ENCODE peak calls at places on chromosomes 7 and 10, in eight cellular contexts. One of them, this sample, is unnamed.

GRCh38 chr7:112212516-112213036 is 6.1 kb downstream of the ZNF277 start:
- DNase-seq in naive B cell: no peak
- DNase-seq in stimulated activated effector memory CD8-positive, alpha-beta T cell treated with anti-CD3 and anti-CD28 coated beads, Interleukin-12 subunit alpha, Interleukin-12 subunit beta, amount 100 ng/mL, for 72 hours: no peak
- DNase-seq in NCI-H1105 treated with DMSO at 0.1 percent for 48 hours: no peak
- DNase-seq in astrocyte of the hippocampus: peak
- DNase-seq in lung: no peak
- DNase-seq in chondrocyte: no peak
- DNase-seq in fibroblast of pulmonary artery: peak
- DNase-seq in this sample: no peak

GRCh38 chr10:61939575-61940301 is 38.2 kb downstream of the ARID5B start:
- DNase-seq in stimulated activated effector memory CD8-positive, alpha-beta T cell treated with anti-CD3 and anti-CD28 coated beads, Interleukin-12 subunit alpha, Interleukin-12 subunit beta, amount 100 ng/mL, for 72 hours: no peak
- DNase-seq in lung: no peak
- DNase-seq in NCI-H1105 treated with DMSO at 0.1 percent for 48 hours: no peak
- DNase-seq in chondrocyte: no peak
- DNase-seq in astrocyte of the hippocampus: peak
- DNase-seq in naive B cell: no peak
- DNase-seq in fibroblast of pulmonary artery: peak
- DNase-seq in this sample: no peak

GRCh38 chr10:132905661-132906060 is 36.7 kb downstream of the CFAP46 start:
- DNase-seq in fibroblast of pulmonary artery: no peak
- DNase-seq in lung: no peak
- DNase-seq in astrocyte of the hippocampus: no peak
- DNase-seq in stimulated activated effector memory CD8-positive, alpha-beta T cell treated with anti-CD3 and anti-CD28 coated beads, Interleukin-12 subunit alpha, Interleukin-12 subunit beta, amount 100 ng/mL, for 72 hours: no peak
- DNase-seq in NCI-H1105 treated with DMSO at 0.1 percent for 48 hours: no peak
- DNase-seq in naive B cell: no peak
- DNase-seq in chondrocyte: peak
- DNase-seq in this sample: no peak

GRCh38 chr7:94348142-94348541 is 46.6 kb upstream of the COL1A2 start:
- DNase-seq in stimulated activated effector memory CD8-positive, alpha-beta T cell treated with anti-CD3 and anti-CD28 coated beads, Interleukin-12 subunit alpha, Interleukin-12 subunit beta, amount 100 ng/mL, for 72 hours: no peak
- DNase-seq in NCI-H1105 treated with DMSO at 0.1 percent for 48 hours: no peak
- DNase-seq in fibroblast of pulmonary artery: peak
- DNase-seq in naive B cell: no peak
- DNase-seq in chondrocyte: no peak
- DNase-seq in lung: peak
- DNase-seq in astrocyte of the hippocampus: peak
- DNase-seq in this sample: no peak

GRCh38 chr10:72889391-72889831 is 4.1 kb upstream of the OIT3 start:
- DNase-seq in fibroblast of pulmonary artery: peak
- DNase-seq in NCI-H1105 treated with DMSO at 0.1 percent for 48 hours: peak
- DNase-seq in astrocyte of the hippocampus: peak
- DNase-seq in stimulated activated effector memory CD8-positive, alpha-beta T cell treated with anti-CD3 and anti-CD28 coated beads, Interleukin-12 subunit alpha, Interleukin-12 subunit beta, amount 100 ng/mL, for 72 hours: no peak
- DNase-seq in naive B cell: no peak
- DNase-seq in lung: no peak
- DNase-seq in chondrocyte: no peak
- DNase-seq in this sample: no peak

GRCh38 chr7:66415659-66416265 is 210.6 kb downstream of the TPST1 start:
- DNase-seq in NCI-H1105 treated with DMSO at 0.1 percent for 48 hours: no peak
- DNase-seq in astrocyte of the hippocampus: no peak
- DNase-seq in lung: no peak
- DNase-seq in fibroblast of pulmonary artery: no peak
- DNase-seq in chondrocyte: no peak
- DNase-seq in naive B cell: no peak
- DNase-seq in stimulated activated effector memory CD8-positive, alpha-beta T cell treated with anti-CD3 and anti-CD28 coated beads, Interleukin-12 subunit alpha, Interleukin-12 subunit beta, amount 100 ng/mL, for 72 hours: no peak
- DNase-seq in this sample: no peak

GRCh38 chr7:4416436-4417092 is 265.5 kb upstream of the FOXK1 start:
- DNase-seq in fibroblast of pulmonary artery: peak
- DNase-seq in lung: no peak
- DNase-seq in naive B cell: no peak
- DNase-seq in chondrocyte: no peak
- DNase-seq in stimulated activated effector memory CD8-positive, alpha-beta T cell treated with anti-CD3 and anti-CD28 coated beads, Interleukin-12 subunit alpha, Interleukin-12 subunit beta, amount 100 ng/mL, for 72 hours: no peak
- DNase-seq in NCI-H1105 treated with DMSO at 0.1 percent for 48 hours: peak
- DNase-seq in astrocyte of the hippocampus: peak
- DNase-seq in this sample: no peak

GRCh38 chr10:21212912-21213311 is 312.6 kb downstream of the SKIDA1 start:
- DNase-seq in stimulated activated effector memory CD8-positive, alpha-beta T cell treated with anti-CD3 and anti-CD28 coated beads, Interleukin-12 subunit alpha, Interleukin-12 subunit beta, amount 100 ng/mL, for 72 hours: no peak
- DNase-seq in astrocyte of the hippocampus: no peak
- DNase-seq in lung: no peak
- DNase-seq in fibroblast of pulmonary artery: no peak
- DNase-seq in chondrocyte: no peak
- DNase-seq in NCI-H1105 treated with DMSO at 0.1 percent for 48 hours: no peak
- DNase-seq in naive B cell: no peak
- DNase-seq in this sample: no peak

GRCh38 chr7:135706858-135707569 is 21.0 kb downstream of the SLC13A4 start:
- DNase-seq in stimulated activated effector memory CD8-positive, alpha-beta T cell treated with anti-CD3 and anti-CD28 coated beads, Interleukin-12 subunit alpha, Interleukin-12 subunit beta, amount 100 ng/mL, for 72 hours: no peak
- DNase-seq in naive B cell: no peak
- DNase-seq in lung: no peak
- DNase-seq in fibroblast of pulmonary artery: no peak
- DNase-seq in chondrocyte: no peak
- DNase-seq in NCI-H1105 treated with DMSO at 0.1 percent for 48 hours: no peak
- DNase-seq in astrocyte of the hippocampus: no peak
- DNase-seq in this sample: no peak

GRCh38 chr7:117008849-117009531 is 55.7 kb downstream of the ST7 start:
- DNase-seq in naive B cell: no peak
- DNase-seq in chondrocyte: no peak
- DNase-seq in stimulated activated effector memory CD8-positive, alpha-beta T cell treated with anti-CD3 and anti-CD28 coated beads, Interleukin-12 subunit alpha, Interleukin-12 subunit beta, amount 100 ng/mL, for 72 hours: no peak
- DNase-seq in fibroblast of pulmonary artery: peak
- DNase-seq in astrocyte of the hippocampus: peak
- DNase-seq in lung: no peak
- DNase-seq in NCI-H1105 treated with DMSO at 0.1 percent for 48 hours: no peak
- DNase-seq in this sample: no peak

GRCh38 chr7:97187067-97187466 is 69.6 kb downstream of the SDHAF3 start:
- DNase-seq in naive B cell: no peak
- DNase-seq in astrocyte of the hippocampus: peak
- DNase-seq in chondrocyte: no peak
- DNase-seq in lung: no peak
- DNase-seq in fibroblast of pulmonary artery: peak
- DNase-seq in NCI-H1105 treated with DMSO at 0.1 percent for 48 hours: no peak
- DNase-seq in stimulated activated effector memory CD8-positive, alpha-beta T cell treated with anti-CD3 and anti-CD28 coated beads, Interleukin-12 subunit alpha, Interleukin-12 subunit beta, amount 100 ng/mL, for 72 hours: no peak
- DNase-seq in this sample: no peak

GRCh38 chr10:3893102-3893473 is 108.1 kb upstream of the KLF6 start:
- DNase-seq in astrocyte of the hippocampus: no peak
- DNase-seq in lung: no peak
- DNase-seq in stimulated activated effector memory CD8-positive, alpha-beta T cell treated with anti-CD3 and anti-CD28 coated beads, Interleukin-12 subunit alpha, Interleukin-12 subunit beta, amount 100 ng/mL, for 72 hours: no peak
- DNase-seq in NCI-H1105 treated with DMSO at 0.1 percent for 48 hours: no peak
- DNase-seq in naive B cell: no peak
- DNase-seq in fibroblast of pulmonary artery: no peak
- DNase-seq in chondrocyte: no peak
- DNase-seq in this sample: no peak

GRCh38 chr7:35697414-35698175 is 2.7 kb upstream of the HERPUD2 start:
- DNase-seq in chondrocyte: no peak
- DNase-seq in naive B cell: no peak
- DNase-seq in NCI-H1105 treated with DMSO at 0.1 percent for 48 hours: no peak
- DNase-seq in fibroblast of pulmonary artery: peak
- DNase-seq in lung: no peak
- DNase-seq in astrocyte of the hippocampus: peak
- DNase-seq in stimulated activated effector memory CD8-positive, alpha-beta T cell treated with anti-CD3 and anti-CD28 coated beads, Interleukin-12 subunit alpha, Interleukin-12 subunit beta, amount 100 ng/mL, for 72 hours: no peak
- DNase-seq in this sample: no peak

GRCh38 chr10:47449102-47449978 is 34.6 kb downstream of the ANXA8 start:
- DNase-seq in fibroblast of pulmonary artery: no peak
- DNase-seq in astrocyte of the hippocampus: no peak
- DNase-seq in stimulated activated effector memory CD8-positive, alpha-beta T cell treated with anti-CD3 and anti-CD28 coated beads, Interleukin-12 subunit alpha, Interleukin-12 subunit beta, amount 100 ng/mL, for 72 hours: no peak
- DNase-seq in lung: no peak
- DNase-seq in chondrocyte: peak
- DNase-seq in NCI-H1105 treated with DMSO at 0.1 percent for 48 hours: no peak
- DNase-seq in naive B cell: no peak
- DNase-seq in this sample: no peak

GRCh38 chr7:84492128-84492527 is 297.5 kb upstream of the SEMA3A start:
- DNase-seq in naive B cell: no peak
- DNase-seq in NCI-H1105 treated with DMSO at 0.1 percent for 48 hours: no peak
- DNase-seq in fibroblast of pulmonary artery: no peak
- DNase-seq in lung: no peak
- DNase-seq in stimulated activated effector memory CD8-positive, alpha-beta T cell treated with anti-CD3 and anti-CD28 coated beads, Interleukin-12 subunit alpha, Interleukin-12 subunit beta, amount 100 ng/mL, for 72 hours: no peak
- DNase-seq in chondrocyte: no peak
- DNase-seq in astrocyte of the hippocampus: no peak
- DNase-seq in this sample: no peak

GRCh38 chr7:376306-376969 is 86.5 kb downstream of the FOXL3 start:
- DNase-seq in naive B cell: no peak
- DNase-seq in chondrocyte: no peak
- DNase-seq in NCI-H1105 treated with DMSO at 0.1 percent for 48 hours: no peak
- DNase-seq in astrocyte of the hippocampus: no peak
- DNase-seq in stimulated activated effector memory CD8-positive, alpha-beta T cell treated with anti-CD3 and anti-CD28 coated beads, Interleukin-12 subunit alpha, Interleukin-12 subunit beta, amount 100 ng/mL, for 72 hours: no peak
- DNase-seq in lung: no peak
- DNase-seq in fibroblast of pulmonary artery: no peak
- DNase-seq in this sample: no peak

GRCh38 chr10:110358869-110359629 is 54.3 kb upstream of the SMNDC1 start:
- DNase-seq in astrocyte of the hippocampus: peak
- DNase-seq in naive B cell: no peak
- DNase-seq in chondrocyte: no peak
- DNase-seq in fibroblast of pulmonary artery: no peak
- DNase-seq in lung: no peak
- DNase-seq in stimulated activated effector memory CD8-positive, alpha-beta T cell treated with anti-CD3 and anti-CD28 coated beads, Interleukin-12 subunit alpha, Interleukin-12 subunit beta, amount 100 ng/mL, for 72 hours: no peak
- DNase-seq in NCI-H1105 treated with DMSO at 0.1 percent for 48 hours: no peak
- DNase-seq in this sample: no peak

GRCh38 chr10:22849077-22849810 is 78.6 kb upstream of the ARMC3 start:
- DNase-seq in NCI-H1105 treated with DMSO at 0.1 percent for 48 hours: no peak
- DNase-seq in lung: peak
- DNase-seq in naive B cell: no peak
- DNase-seq in chondrocyte: no peak
- DNase-seq in fibroblast of pulmonary artery: peak
- DNase-seq in astrocyte of the hippocampus: peak
- DNase-seq in stimulated activated effector memory CD8-positive, alpha-beta T cell treated with anti-CD3 and anti-CD28 coated beads, Interleukin-12 subunit alpha, Interleukin-12 subunit beta, amount 100 ng/mL, for 72 hours: no peak
- DNase-seq in this sample: no peak

GRCh38 chr10:6185039-6185716 is 17.6 kb upstream of the PFKFB3 start:
- DNase-seq in NCI-H1105 treated with DMSO at 0.1 percent for 48 hours: no peak
- DNase-seq in naive B cell: no peak
- DNase-seq in chondrocyte: no peak
- DNase-seq in fibroblast of pulmonary artery: no peak
- DNase-seq in astrocyte of the hippocampus: no peak
- DNase-seq in lung: no peak
- DNase-seq in stimulated activated effector memory CD8-positive, alpha-beta T cell treated with anti-CD3 and anti-CD28 coated beads, Interleukin-12 subunit alpha, Interleukin-12 subunit beta, amount 100 ng/mL, for 72 hours: no peak
- DNase-seq in this sample: no peak

GRCh38 chr7:19090526-19090925 is 26.9 kb downstream of the TWIST1 start:
- DNase-seq in astrocyte of the hippocampus: no peak
- DNase-seq in lung: no peak
- DNase-seq in chondrocyte: no peak
- DNase-seq in NCI-H1105 treated with DMSO at 0.1 percent for 48 hours: no peak
- DNase-seq in fibroblast of pulmonary artery: no peak
- DNase-seq in stimulated activated effector memory CD8-positive, alpha-beta T cell treated with anti-CD3 and anti-CD28 coated beads, Interleukin-12 subunit alpha, Interleukin-12 subunit beta, amount 100 ng/mL, for 72 hours: no peak
- DNase-seq in naive B cell: no peak
- DNase-seq in this sample: no peak

GRCh38 chr10:69715899-69716606 is 85.7 kb upstream of the COL13A1 start:
- DNase-seq in fibroblast of pulmonary artery: no peak
- DNase-seq in chondrocyte: no peak
- DNase-seq in NCI-H1105 treated with DMSO at 0.1 percent for 48 hours: no peak
- DNase-seq in lung: no peak
- DNase-seq in stimulated activated effector memory CD8-positive, alpha-beta T cell treated with anti-CD3 and anti-CD28 coated beads, Interleukin-12 subunit alpha, Interleukin-12 subunit beta, amount 100 ng/mL, for 72 hours: no peak
- DNase-seq in naive B cell: no peak
- DNase-seq in astrocyte of the hippocampus: no peak
- DNase-seq in this sample: no peak

This sample was measured in GM12892.